ENCODE peak calls at places on chromosome 15, in five cellular contexts. E, L, D, S and V are unnamed samples. For H3K4me1, the result is how much of the 10 kb centered on the place peaks cover.

GRCh38 chr15:69824075-69824876 is 273.4 kb downstream of the TLE3 start:
- DNase-seq in E (no peak), L (no peak), D (no peak), S (no peak), V (no peak)

GRCh38 chr15:75733761-75734651 is 21.4 kb upstream of the CSPG4 start:
- DNase-seq in E (no peak), L (no peak), D (no peak), S (no peak), V (no peak)

GRCh38 chr15:35481992-35482391 is 64.0 kb downstream of the DPH6 start:
- DNase-seq in E (no peak), L (peak), D (no peak), S (no peak), V (no peak)

GRCh38 chr15:65595960-65596359 is 15.0 kb downstream of the INTS14 start:
- DNase-seq in E (no peak), L (peak), D (no peak), S (no peak), V (no peak)

GRCh38 chr15:85543741-85544155 is 163.3 kb downstream of the AKAP13 start:
- DNase-seq in E (peak), L (no peak), D (peak), S (no peak), V (peak)

GRCh38 chr15:75666823-75667501 is 19.2 kb downstream of the SNX33 start:
- DNase-seq in E (peak), L (peak), D (no peak), S (no peak), V (no peak)

GRCh38 chr15:40829155-40829554 is 647 bp upstream of the PPP1R14D start:
- DNase-seq in E (no peak), L (no peak), D (no peak), S (no peak), V (no peak)

GRCh38 chr15:25374143-25374542 is 64.7 kb downstream of the UBE3A start:
- DNase-seq in E (no peak), L (no peak), D (no peak), S (no peak), V (no peak)

GRCh38 chr15:52337198-52337853 is 41.7 kb upstream of the MYO5C start:
- DNase-seq in E (no peak), L (peak), D (no peak), S (no peak), V (no peak)

GRCh38 chr15:62672268-62672667 is 370.3 kb upstream of the TPM1 start:
- DNase-seq in E (no peak), L (no peak), D (no peak), S (no peak), V (no peak)

GRCh38 chr15:97174886-97175540 is 785.5 kb upstream of the ARRDC4 start:
- DNase-seq in E (no peak), L (no peak), D (no peak), S (no peak), V (no peak)

GRCh38 chr15:37907136-37907535 is 27.3 kb upstream of the TMCO5A start:
- DNase-seq in E (no peak), L (peak), D (no peak), S (no peak), V (no peak)

GRCh38 chr15:56959318-56959648 is 40.8 kb downstream of the TCF12 start:
- DNase-seq in E (no peak), L (no peak), D (no peak), S (no peak), V (no peak)

GRCh38 chr15:85727068-85727467 is 67.7 kb downstream of the KLHL25 start:
- DNase-seq in E (no peak), L (no peak), D (no peak), S (no peak), V (no peak)

GRCh38 chr15:48868549-48868948 is 9.4 kb upstream of the EID1 start:
- DNase-seq in E (no peak), L (peak), D (no peak), S (no peak), V (no peak)

GRCh38 chr15:75149911-75150709 is 51.6 kb upstream of the C15orf39 start:
- DNase-seq in E (no peak), L (peak), D (no peak), S (no peak), V (no peak)

GRCh38 chr15:50907866-50908208 is 646 bp upstream of the AP4E1 start:
- DNase-seq in E (no peak), L (peak), D (peak), S (peak), V (peak)

GRCh38 chr15:51349156-51349844 is 7.8 kb downstream of the GLDN start:
- DNase-seq in E (peak), L (no peak), D (no peak), S (no peak), V (no peak)

GRCh38 chr15:78063966-78064365 is 13.5 kb downstream of the TBC1D2B start:
- DNase-seq in E (no peak), L (no peak), D (no peak), S (no peak), V (no peak)

GRCh38 chr15:78064544-78064943 is 13.0 kb downstream of the TBC1D2B start:
- DNase-seq in E (no peak), L (no peak), D (no peak), S (no peak), V (no peak)

GRCh38 chr15:78067328-78068241 is 9.9 kb downstream of the TBC1D2B start:
- DNase-seq in E (no peak), L (no peak), D (no peak), S (no peak), V (no peak)

GRCh38 chr15:78065973-78066946 is 11.3 kb downstream of the TBC1D2B start:
- DNase-seq in E (no peak), L (no peak), D (no peak), S (no peak), V (no peak)

GRCh38 chr15:78065284-78065872 is 12.1 kb downstream of the TBC1D2B start:
- DNase-seq in E (peak), L (no peak), D (peak), S (no peak), V (no peak)
- H3K4me1 ChIP-seq in E (half or more), L (under half), D (under half), S (half or more), V (half or more)

GRCh38 chr15:31366169-31366734 is 39.6 kb downstream of the KLF13 start:
- DNase-seq in E (peak), L (no peak), D (no peak), S (no peak), V (no peak)
- H3K27ac ChIP-seq in E (peak), L (peak), D (peak), S (peak), V (peak)

GRCh38 chr15:99019558-99020540 is 12.3 kb upstream of the PGPEP1L start:
- DNase-seq in E (no peak), L (peak), D (no peak), S (no peak), V (no peak)

GRCh38 chr15:99014803-99015676 is 7.4 kb upstream of the PGPEP1L start:
- DNase-seq in E (peak), L (peak), D (peak), S (no peak), V (no peak)

GRCh38 chr15:99017322-99017701 is 9.7 kb upstream of the PGPEP1L start:
- DNase-seq in E (no peak), L (no peak), D (no peak), S (no peak), V (no peak)

GRCh38 chr15:99015677-99016568 is 8.3 kb upstream of the PGPEP1L start:
- DNase-seq in E (no peak), L (peak), D (no peak), S (no peak), V (no peak)

DNA sequence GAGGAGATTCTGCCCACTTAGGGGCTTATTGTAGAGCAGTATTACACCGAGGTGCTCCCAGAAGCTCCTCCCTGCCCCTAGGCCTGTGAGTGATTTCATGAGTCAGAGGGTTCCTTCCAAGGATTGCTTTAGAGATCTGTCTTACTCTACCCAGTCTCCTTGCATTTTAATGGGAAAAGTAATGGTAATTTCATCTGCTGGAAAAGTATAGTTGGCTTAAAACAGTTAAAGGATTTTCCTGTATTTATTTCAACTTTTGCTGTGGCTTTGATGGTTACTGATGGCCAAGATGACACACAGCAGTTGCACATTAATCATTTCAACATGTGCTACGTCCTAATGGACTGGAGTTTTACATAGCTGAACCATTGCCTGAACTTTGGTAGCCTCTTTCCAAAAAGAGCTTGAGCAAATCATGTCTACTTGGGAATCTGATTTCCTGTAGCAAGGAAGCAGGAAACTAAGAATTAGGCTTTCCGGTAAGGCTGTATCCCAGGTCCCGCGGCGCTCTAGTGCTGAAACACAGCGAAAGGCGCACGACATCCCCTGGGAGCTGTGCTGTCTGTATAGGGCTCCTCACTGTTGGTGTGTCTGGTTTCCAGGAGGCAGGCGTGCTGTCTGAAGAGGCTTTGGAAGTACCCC is 9.2 kb upstream of the PGPEP1L start:
- DNase-seq in E (peak), L (peak), D (no peak), S (no peak), V (no peak)
- H3K4me3 ChIP-seq in E (no peak), L (no peak), D (no peak), S (no peak), V (no peak)

GRCh38 chr15:78368671-78369070 is 28.5 kb downstream of the CRABP1 start:
- DNase-seq in E (no peak), L (no peak), D (no peak), S (no peak), V (no peak)

GRCh38 chr15:78369161-78369560 is 29.0 kb downstream of the CRABP1 start:
- DNase-seq in E (peak), L (no peak), D (no peak), S (no peak), V (no peak)

GRCh38 chr15:78372880-78373279 is 32.7 kb downstream of the CRABP1 start:
- DNase-seq in E (no peak), L (peak), D (no peak), S (no peak), V (no peak)

GRCh38 chr15:78368115-78368514 is 28.0 kb downstream of the CRABP1 start:
- DNase-seq in E (no peak), L (no peak), D (no peak), S (no peak), V (no peak)

DNA sequence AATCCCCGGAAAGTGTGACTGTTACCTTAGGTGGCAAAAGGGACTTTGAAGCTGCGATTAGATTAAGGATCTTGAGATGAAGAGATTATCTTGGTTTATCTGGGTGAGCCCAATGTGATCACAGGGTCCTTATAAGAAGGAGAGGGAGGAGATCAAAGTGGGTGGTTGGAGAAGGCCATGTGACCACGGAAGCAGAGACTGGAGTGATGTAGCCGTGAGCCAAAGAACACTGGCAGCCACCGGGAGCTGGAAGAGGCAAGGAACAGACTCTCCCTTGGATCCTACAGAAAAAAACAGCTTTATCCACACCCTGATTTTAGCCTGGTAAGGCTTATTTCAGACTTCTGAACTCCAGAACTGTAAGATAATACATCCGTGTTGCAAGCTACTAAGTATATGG is 29.9 kb downstream of the CRABP1 start:
- DNase-seq in E (no peak), L (no peak), D (no peak), S (no peak), V (no peak)
- H3K4me1 ChIP-seq in E (under half), L (under half), D (under half), S (under half), V (under half)

GRCh38 chr15:82807920-82808633 is 1.4 kb upstream of the WHAMM start:
- DNase-seq in E (no peak), L (no peak), D (no peak), S (no peak), V (no peak)

GRCh38 chr15:82805994-82806406 is at the start of gene FSD2:
- DNase-seq in E (peak), L (no peak), D (no peak), S (no peak), V (no peak)

GRCh38 chr15:82802497-82802896 is 3.4 kb downstream of the FSD2 start:
- DNase-seq in E (no peak), L (no peak), D (no peak), S (no peak), V (no peak)

GRCh38 chr15:82803793-82804574 is 1.9 kb downstream of the FSD2 start:
- DNase-seq in E (no peak), L (no peak), D (no peak), S (no peak), V (no peak)

DNA sequence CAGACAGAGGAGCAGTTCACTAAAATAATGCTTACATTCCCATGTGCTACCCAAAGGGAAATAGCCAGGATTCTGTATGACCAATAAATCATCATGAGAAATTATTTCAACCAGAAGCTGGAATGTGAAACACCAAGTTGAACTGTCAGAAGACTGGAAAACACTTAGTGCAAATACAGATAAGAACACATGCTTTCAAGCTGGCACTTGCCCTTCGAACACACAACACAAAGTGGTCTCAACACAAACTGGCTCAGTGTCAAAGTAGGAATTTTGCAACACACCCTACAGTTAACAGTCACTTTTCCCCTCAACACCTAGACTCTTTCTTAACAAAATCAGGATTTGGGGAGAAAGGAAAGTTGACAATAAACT is 1.3 kb downstream of the FSD2 start:
- DNase-seq in E (no peak), L (no peak), D (no peak), S (no peak), V (no peak)
- H3K27ac ChIP-seq in E (peak), L (no peak), D (no peak), S (no peak), V (no peak)

DNA sequence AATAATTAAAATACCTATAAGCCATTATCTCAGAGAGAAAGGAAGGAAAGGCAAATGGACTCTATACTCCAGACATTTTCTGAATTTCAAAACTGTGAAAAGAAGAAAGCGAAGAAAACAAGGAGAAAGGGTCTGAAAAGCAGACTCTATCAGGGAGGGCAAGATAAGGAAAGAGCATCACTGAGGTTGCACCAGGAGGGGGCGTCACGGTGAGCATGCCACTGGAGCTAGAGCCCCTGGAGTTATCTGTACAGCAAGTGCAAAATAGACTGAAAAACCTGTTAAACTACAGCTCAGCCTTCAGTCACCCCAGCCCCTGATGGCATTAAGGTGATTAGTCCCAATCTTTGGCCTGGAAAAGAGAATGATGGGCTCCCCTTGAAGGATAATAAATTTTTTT is 514.3 kb downstream of the GABRG3 start:
- DNase-seq in E (no peak), L (no peak), D (no peak), S (no peak), V (no peak)
- H3K4me3 ChIP-seq in E (no peak), L (no peak), D (no peak), S (no peak), V (no peak)

DNA sequence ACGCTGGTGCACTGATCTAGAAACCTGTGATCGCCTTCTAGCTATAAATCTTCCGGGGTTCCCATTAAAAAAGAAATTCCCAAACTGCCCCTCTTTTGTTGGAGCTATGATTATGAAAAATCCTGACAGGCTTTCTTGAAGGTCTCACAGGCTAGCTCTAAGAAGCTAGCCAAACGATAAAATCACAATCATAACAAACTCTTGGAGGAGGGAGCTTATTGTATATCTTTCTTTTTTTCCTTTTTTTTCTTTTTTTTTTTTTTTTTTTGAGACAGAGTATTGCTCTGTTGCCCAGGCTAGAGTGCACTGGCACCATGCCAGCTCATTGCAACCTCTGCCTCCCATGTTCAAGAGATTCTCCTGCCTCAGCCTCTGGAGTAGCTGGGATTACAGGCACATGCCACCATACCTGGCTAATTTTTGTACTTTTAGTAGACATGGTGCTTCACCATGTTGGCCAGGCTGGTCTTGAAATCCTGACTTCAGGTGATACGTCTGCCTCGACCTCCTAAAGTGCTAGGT is 72.0 kb downstream of the MYO1E start:
- DNase-seq in E (no peak), L (peak), D (no peak), S (no peak), V (no peak)
- H3K4me1 ChIP-seq in E (under half), L (half or more), D (under half), S (under half), V (under half)